ENCODE peak calls at places on chromosomes 16 and 17, in six cellular contexts. One of them, this sample, is unnamed.

GRCh38 chr16:53912155-53912554 is 208.2 kb downstream of the FTO start:
- DNase-seq in nucleus accumbens: no peak
- DNase-seq in AG09319: no peak
- DNase-seq in MG63: no peak
- DNase-seq in OCI-LY7: no peak
- DNase-seq in fibroblast of the conjunctiva: no peak
- DNase-seq in this sample: no peak

GRCh38 chr17:77879226-77879895 is 79.1 kb upstream of the TNRC6C start:
- DNase-seq in nucleus accumbens: no peak
- DNase-seq in fibroblast of the conjunctiva: no peak
- DNase-seq in OCI-LY7: no peak
- DNase-seq in MG63: no peak
- DNase-seq in AG09319: no peak
- DNase-seq in this sample: no peak

GRCh38 chr17:45120558-45120957 is 11.8 kb downstream of the PLCD3 start:
- DNase-seq in OCI-LY7: no peak
- DNase-seq in MG63: no peak
- DNase-seq in nucleus accumbens: no peak
- DNase-seq in AG09319: no peak
- DNase-seq in fibroblast of the conjunctiva: no peak
- DNase-seq in this sample: no peak

GRCh38 chr17:40284085-40284713 is 3.5 kb upstream of the CDC6 start:
- DNase-seq in fibroblast of the conjunctiva: peak
- DNase-seq in nucleus accumbens: no peak
- DNase-seq in MG63: peak
- DNase-seq in OCI-LY7: no peak
- DNase-seq in AG09319: peak
- DNase-seq in this sample: no peak

GRCh38 chr17:42565523-42566214 is 1.2 kb upstream of the MLX start:
- DNase-seq in AG09319: no peak
- DNase-seq in MG63: no peak
- DNase-seq in fibroblast of the conjunctiva: no peak
- DNase-seq in OCI-LY7: no peak
- DNase-seq in nucleus accumbens: no peak
- DNase-seq in this sample: no peak

GRCh38 chr16:71387045-71387871 is 28.7 kb downstream of the CALB2 start:
- DNase-seq in MG63: no peak
- DNase-seq in fibroblast of the conjunctiva: no peak
- DNase-seq in nucleus accumbens: no peak
- DNase-seq in AG09319: no peak
- DNase-seq in OCI-LY7: peak
- DNase-seq in this sample: no peak

GRCh38 chr17:1201132-1201702 is 21.4 kb upstream of the ABR start:
- DNase-seq in OCI-LY7: peak
- DNase-seq in fibroblast of the conjunctiva: no peak
- DNase-seq in MG63: no peak
- DNase-seq in AG09319: no peak
- DNase-seq in nucleus accumbens: no peak
- DNase-seq in this sample: no peak

GRCh38 chr17:538096-538973 is 176.3 kb downstream of the VPS53 start:
- DNase-seq in nucleus accumbens: no peak
- DNase-seq in OCI-LY7: no peak
- DNase-seq in MG63: no peak
- DNase-seq in fibroblast of the conjunctiva: no peak
- DNase-seq in AG09319: no peak
- DNase-seq in this sample: no peak

GRCh38 chr17:2634361-2634960 is 41.0 kb downstream of the PAFAH1B1 start:
- DNase-seq in AG09319: no peak
- DNase-seq in MG63: peak
- DNase-seq in OCI-LY7: no peak
- DNase-seq in fibroblast of the conjunctiva: no peak
- DNase-seq in nucleus accumbens: no peak
- DNase-seq in this sample: no peak

GRCh38 chr17:33526753-33527152 is 233.7 kb upstream of the ASIC2 start:
- DNase-seq in nucleus accumbens: no peak
- DNase-seq in MG63: no peak
- DNase-seq in fibroblast of the conjunctiva: no peak
- DNase-seq in OCI-LY7: no peak
- DNase-seq in AG09319: no peak
- DNase-seq in this sample: no peak

GRCh38 chr16:57690782-57691471 is 3.7 kb upstream of the DRC7 start:
- DNase-seq in nucleus accumbens: no peak
- DNase-seq in MG63: no peak
- DNase-seq in fibroblast of the conjunctiva: no peak
- DNase-seq in AG09319: no peak
- DNase-seq in OCI-LY7: no peak
- DNase-seq in this sample: no peak

GRCh38 chr16:81598083-81598482 is 153.5 kb downstream of the CMIP start:
- DNase-seq in AG09319: no peak
- DNase-seq in nucleus accumbens: no peak
- DNase-seq in MG63: no peak
- DNase-seq in OCI-LY7: no peak
- DNase-seq in fibroblast of the conjunctiva: no peak
- DNase-seq in this sample: no peak

GRCh38 chr16:67190041-67190440 is at the start of gene EXOC3L1:
- DNase-seq in nucleus accumbens: no peak
- DNase-seq in OCI-LY7: no peak
- DNase-seq in fibroblast of the conjunctiva: no peak
- DNase-seq in AG09319: no peak
- DNase-seq in MG63: no peak
- DNase-seq in this sample: no peak

GRCh38 chr17:34613064-34614019 is 34.0 kb downstream of the TMEM132E start:
- DNase-seq in nucleus accumbens: peak
- DNase-seq in OCI-LY7: no peak
- DNase-seq in AG09319: no peak
- DNase-seq in fibroblast of the conjunctiva: no peak
- DNase-seq in MG63: no peak
- DNase-seq in this sample: no peak

GRCh38 chr16:81585785-81586184 is 141.2 kb downstream of the CMIP start:
- DNase-seq in OCI-LY7: no peak
- DNase-seq in AG09319: no peak
- DNase-seq in nucleus accumbens: no peak
- DNase-seq in MG63: no peak
- DNase-seq in fibroblast of the conjunctiva: no peak
- DNase-seq in this sample: no peak

GRCh38 chr17:6752068-6752909 is 3.6 kb upstream of the XAF1 start:
- DNase-seq in fibroblast of the conjunctiva: peak
- DNase-seq in OCI-LY7: no peak
- DNase-seq in AG09319: peak
- DNase-seq in MG63: peak
- DNase-seq in nucleus accumbens: no peak
- DNase-seq in this sample: no peak

GRCh38 chr17:77887464-77888241 is 70.8 kb upstream of the TNRC6C start:
- DNase-seq in MG63: peak
- DNase-seq in nucleus accumbens: no peak
- DNase-seq in fibroblast of the conjunctiva: peak
- DNase-seq in AG09319: peak
- DNase-seq in OCI-LY7: peak
- DNase-seq in this sample: peak

GRCh38 chr17:59155439-59156177 is at the start of gene PRR11:
- DNase-seq in AG09319: peak
- DNase-seq in nucleus accumbens: peak
- DNase-seq in OCI-LY7: peak
- DNase-seq in MG63: peak
- DNase-seq in fibroblast of the conjunctiva: peak
- DNase-seq in this sample: peak

GRCh38 chr16:20611350-20611902 is 35.3 kb upstream of the ACSM2B start:
- DNase-seq in nucleus accumbens: peak
- DNase-seq in AG09319: no peak
- DNase-seq in OCI-LY7: no peak
- DNase-seq in fibroblast of the conjunctiva: no peak
- DNase-seq in MG63: peak
- DNase-seq in this sample: peak

GRCh38 chr17:41915566-41915965 is 3.2 kb downstream of the ACLY start:
- DNase-seq in AG09319: no peak
- DNase-seq in fibroblast of the conjunctiva: no peak
- DNase-seq in nucleus accumbens: no peak
- DNase-seq in OCI-LY7: no peak
- DNase-seq in MG63: no peak
- DNase-seq in this sample: no peak

GRCh38 chr17:17868637-17869522 is 32.1 kb upstream of the SREBF1 start:
- DNase-seq in MG63: no peak
- DNase-seq in nucleus accumbens: no peak
- DNase-seq in AG09319: no peak
- DNase-seq in fibroblast of the conjunctiva: no peak
- DNase-seq in OCI-LY7: no peak
- DNase-seq in this sample: no peak

GRCh38 chr16:88678224-88678979 is 7.9 kb downstream of the SNAI3 start:
- DNase-seq in nucleus accumbens: no peak
- DNase-seq in MG63: no peak
- DNase-seq in OCI-LY7: no peak
- DNase-seq in AG09319: no peak
- DNase-seq in fibroblast of the conjunctiva: no peak
- DNase-seq in this sample: no peak

GRCh38 chr17:19354123-19354522 is 8.4 kb downstream of the B9D1 start:
- DNase-seq in MG63: peak
- DNase-seq in AG09319: peak
- DNase-seq in OCI-LY7: no peak
- DNase-seq in fibroblast of the conjunctiva: peak
- DNase-seq in nucleus accumbens: no peak
- DNase-seq in this sample: no peak

GRCh38 chr16:25693621-25694020 is 1.9 kb downstream of the HS3ST4 start:
- DNase-seq in MG63: no peak
- DNase-seq in OCI-LY7: no peak
- DNase-seq in nucleus accumbens: no peak
- DNase-seq in fibroblast of the conjunctiva: no peak
- DNase-seq in AG09319: no peak
- DNase-seq in this sample: no peak

GRCh38 chr17:37708616-37709212 is 36.1 kb downstream of the HNF1B start:
- DNase-seq in MG63: peak
- DNase-seq in fibroblast of the conjunctiva: no peak
- DNase-seq in nucleus accumbens: no peak
- DNase-seq in AG09319: no peak
- DNase-seq in OCI-LY7: no peak
- DNase-seq in this sample: no peak

GRCh38 chr17:180380-181212 is 854 bp downstream of the DOC2B start:
- DNase-seq in fibroblast of the conjunctiva: no peak
- DNase-seq in MG63: no peak
- DNase-seq in AG09319: no peak
- DNase-seq in nucleus accumbens: no peak
- DNase-seq in OCI-LY7: no peak
- DNase-seq in this sample: no peak

GRCh38 chr16:894136-894535 is 76.6 kb downstream of the LMF1 start:
- DNase-seq in AG09319: no peak
- DNase-seq in nucleus accumbens: no peak
- DNase-seq in MG63: no peak
- DNase-seq in fibroblast of the conjunctiva: no peak
- DNase-seq in OCI-LY7: no peak
- DNase-seq in this sample: no peak

GRCh38 chr17:78122221-78122990 is 6.1 kb downstream of the TMC6 start:
- DNase-seq in OCI-LY7: no peak
- DNase-seq in AG09319: no peak
- DNase-seq in nucleus accumbens: no peak
- DNase-seq in MG63: no peak
- DNase-seq in fibroblast of the conjunctiva: no peak
- DNase-seq in this sample: no peak

GRCh38 chr16:75079346-75079926 is 37.1 kb downstream of the LDHD start:
- DNase-seq in fibroblast of the conjunctiva: no peak
- DNase-seq in AG09319: no peak
- DNase-seq in OCI-LY7: no peak
- DNase-seq in nucleus accumbens: no peak
- DNase-seq in MG63: no peak
- DNase-seq in this sample: no peak

GRCh38 chr17:40534431-40535189 is 30.7 kb downstream of the CCR7 start:
- DNase-seq in OCI-LY7: no peak
- DNase-seq in nucleus accumbens: no peak
- DNase-seq in AG09319: no peak
- DNase-seq in fibroblast of the conjunctiva: no peak
- DNase-seq in MG63: no peak
- DNase-seq in this sample: no peak

GRCh38 chr17:45848405-45848804 is 3.7 kb downstream of the SPPL2C start:
- DNase-seq in AG09319: no peak
- DNase-seq in nucleus accumbens: no peak
- DNase-seq in fibroblast of the conjunctiva: no peak
- DNase-seq in OCI-LY7: no peak
- DNase-seq in MG63: no peak
- DNase-seq in this sample: no peak

GRCh38 chr16:55392701-55393100 is 68.7 kb downstream of the IRX6 start:
- DNase-seq in fibroblast of the conjunctiva: no peak
- DNase-seq in nucleus accumbens: no peak
- DNase-seq in MG63: no peak
- DNase-seq in OCI-LY7: no peak
- DNase-seq in AG09319: no peak
- DNase-seq in this sample: no peak

GRCh38 chr16:69404275-69404805 is 18.5 kb upstream of the TERF2 start:
- DNase-seq in fibroblast of the conjunctiva: no peak
- DNase-seq in nucleus accumbens: no peak
- DNase-seq in MG63: no peak
- DNase-seq in OCI-LY7: no peak
- DNase-seq in AG09319: no peak
- DNase-seq in this sample: peak